ENCODE peak calls at places on chromosome 19, in ten cellular contexts. T is body of pancreas, K is left ventricle myocardium inferior, H is keratinocyte, Y is IMR-90, X is transverse colon, S is endodermal cell, W is fibroblast of lung, P is pancreas, F is psoas muscle. Q is an unnamed sample.

GRCh38 chr19:30752201-30752600 is 380.0 kb downstream of the ZNF536 start:
- DNase-seq in T (no peak), K (no peak), H (no peak), Y (no peak), X (no peak), S (no peak), W (no peak), P (no peak), F (no peak), Q (no peak)

GRCh38 chr19:28633223-28634030 is 579.5 kb downstream of the UQCRFS1 start:
- DNase-seq in T (peak; percentile 44), K (no peak), H (no peak), Y (peak; percentile 1), X (peak; percentile 57), S (peak; percentile 90), W (peak; percentile 49), P (no peak), F (peak; percentile 58), Q (peak; percentile 6)

GRCh38 chr19:18616023-18616422 is 3.4 kb downstream of the TMEM59L start:
- DNase-seq in T (no peak), K (no peak), H (no peak), Y (no peak), X (no peak), S (no peak), W (no peak), P (no peak), F (no peak), Q (no peak)

GRCh38 chr19:52735734-52736133 is 890 bp upstream of the ZNF611 start:
- DNase-seq in T (peak; percentile 47), K (peak; percentile 81), H (no peak), Y (no peak), X (peak; percentile 68), S (peak; percentile 95), W (peak; percentile 72), P (peak; percentile 58), F (peak; percentile 78), Q (peak; percentile 25)

GRCh38 chr19:40622773-40623075 is 21.6 kb downstream of the LTBP4 start:
- DNase-seq in T (no peak), K (no peak), H (no peak), Y (no peak), X (no peak), S (no peak), W (no peak), P (no peak), F (no peak), Q (no peak)

GRCh38 chr19:36142496-36142895 is 2.6 kb downstream of the CAPNS1 start:
- DNase-seq in T (no peak), K (no peak), H (no peak), Y (no peak), X (no peak), S (no peak), W (no peak), P (no peak), F (no peak), Q (no peak)

GRCh38 chr19:14127929-14128509 is 8.4 kb downstream of the ASF1B start:
- DNase-seq in T (no peak), K (no peak), H (no peak), Y (no peak), X (no peak), S (no peak), W (no peak), P (no peak), F (peak; percentile 82), Q (no peak)

GRCh38 chr19:38247126-38247525 is 9.0 kb downstream of the PPP1R14A start:
- DNase-seq in T (no peak), K (no peak), H (no peak), Y (no peak), X (no peak), S (no peak), W (no peak), P (no peak), F (no peak), Q (no peak)

GRCh38 chr19:42961119-42961518 is 24.1 kb upstream of the PSG7 start:
- DNase-seq in T (no peak), K (no peak), H (no peak), Y (no peak), X (no peak), S (no peak), W (no peak), P (no peak), F (no peak), Q (no peak)

GRCh38 chr19:35717665-35718344 is at the start of gene KMT2B:
- DNase-seq in T (no peak), K (no peak), H (no peak), Y (no peak), X (peak; percentile 96), S (no peak), W (no peak), P (peak; percentile 94), F (peak; percentile 98), Q (no peak)

GRCh38 chr19:10187315-10187714 is 7.4 kb downstream of the DNMT1 start:
- DNase-seq in T (no peak), K (no peak), H (no peak), Y (no peak), X (no peak), S (no peak), W (no peak), P (no peak), F (no peak), Q (no peak)

GRCh38 chr19:32255566-32256295 is 89.7 kb upstream of the ZNF507 start:
- DNase-seq in T (no peak), K (no peak), H (no peak), Y (no peak), X (no peak), S (no peak), W (no peak), P (no peak), F (no peak), Q (no peak)

GRCh38 chr19:31676271-31677004 is 327.2 kb upstream of the TSHZ3 start:
- DNase-seq in T (no peak), K (no peak), H (no peak), Y (no peak), X (no peak), S (peak; percentile 73), W (peak; percentile 22), P (no peak), F (no peak), Q (peak; percentile 26)

GRCh38 chr19:22708983-22709382 is 74.9 kb downstream of the ZNF492 start:
- DNase-seq in T (no peak), K (no peak), H (no peak), Y (no peak), X (no peak), S (no peak), W (no peak), P (no peak), F (no peak), Q (no peak)

DNA sequence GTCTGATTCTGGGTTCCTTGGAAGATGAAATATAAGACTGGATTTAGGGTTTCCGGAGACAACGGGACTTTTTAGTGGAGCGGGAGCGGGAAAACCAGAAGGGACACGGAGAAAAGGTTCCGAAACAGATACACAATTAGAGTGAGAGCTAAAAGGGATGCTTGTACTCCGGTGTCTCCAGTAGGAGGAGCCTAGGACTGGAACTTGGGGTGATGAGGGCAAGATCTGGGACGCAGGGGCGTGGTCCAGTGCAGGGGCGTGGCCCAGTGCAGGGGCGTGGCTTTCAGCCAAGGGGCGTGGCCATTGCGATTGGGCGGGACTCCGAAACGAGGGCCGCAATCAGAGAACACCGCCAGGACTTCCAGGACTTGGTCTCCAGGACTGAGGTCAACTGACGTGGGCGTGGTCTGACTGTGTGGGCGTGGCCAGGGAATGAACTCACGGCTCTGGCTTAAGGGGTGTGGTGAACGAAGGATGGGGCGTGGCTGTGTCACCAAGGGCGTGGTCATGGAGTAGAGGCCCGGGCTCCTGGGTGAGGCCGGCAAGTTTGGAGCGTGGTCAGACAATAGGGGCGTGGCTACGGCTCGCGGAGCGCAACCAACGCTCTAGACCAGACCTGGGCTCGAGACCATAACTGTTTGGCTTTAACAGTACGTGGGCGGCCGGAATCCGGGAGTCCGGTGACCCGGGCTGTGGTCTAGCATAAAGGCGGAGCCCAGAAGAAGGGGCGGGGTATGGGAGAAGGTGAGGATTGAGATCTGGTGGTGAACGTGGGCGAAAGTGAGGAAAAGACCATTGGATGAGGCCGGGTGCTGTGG is at the start of gene DKKL1:
- DNase-seq in T (peak; percentile 100), K (peak; percentile 99), H (peak; percentile 98), Y (peak; percentile 99), X (peak; percentile 99), S (peak; percentile 100), W (peak; percentile 97), P (peak; percentile 100), F (peak; percentile 99), Q (peak; percentile 82)
- TF ChIP-seq CTCF in T (peak; percentile 37), K (peak; percentile 32), H (peak; percentile 3), Y (peak; percentile 31), X (no peak), S (peak; percentile 43), W (no peak), P (no peak), F (no peak), Q (no peak)

GRCh38 chr19:13117176-13117771 is 734 bp upstream of the TRMT1 start:
- DNase-seq in T (no peak), K (no peak), H (no peak), Y (no peak), X (no peak), S (no peak), W (peak; percentile 19), P (no peak), F (no peak), Q (no peak)
- H3K27ac ChIP-seq in T (peak overlapping the region; percentile 80), K (peak overlapping the region; percentile 81), H (peak overlapping the region; percentile 84), Y (no peak overlapping the region), X (peak overlapping the region; percentile 80), S (no peak overlapping the region), W (peak overlapping the region; percentile 75), P (no peak overlapping the region), F (peak overlapping the region; percentile 79), Q (peak overlapping the region; percentile 68)

GRCh38 chr19:2782936-2783780 is at the start of gene SGTA:
- DNase-seq in T (peak; percentile 99), K (peak; percentile 98), H (peak; percentile 82), Y (peak; percentile 99), X (peak; percentile 99), S (peak; percentile 99), W (peak; percentile 99), P (peak; percentile 92), F (peak; percentile 99), Q (peak; percentile 99)
- TF ChIP-seq CTCF in T (peak; percentile 76), K (peak; percentile 60), H (peak; percentile 48), Y (peak; percentile 66), X (peak; percentile 49), S (peak; percentile 65), W (peak; percentile 53), P (peak; percentile 23), F (peak; percentile 44), Q (peak; percentile 54)

GRCh38 chr19:1169921-1170885 is 3.9 kb downstream of the SBNO2 start:
- DNase-seq in T (no peak), K (no peak), H (no peak), Y (peak; percentile 83), X (peak; percentile 54), S (no peak), W (peak; percentile 70), P (peak; percentile 66), F (peak; percentile 68), Q (no peak)

GRCh38 chr19:1173160-1173844 is 766 bp downstream of the SBNO2 start:
- DNase-seq in T (no peak), K (no peak), H (no peak), Y (no peak), X (no peak), S (peak; percentile 78), W (no peak), P (peak; percentile 69), F (peak; percentile 69), Q (no peak)

GRCh38 chr19:1170938-1171754 is 2.9 kb downstream of the SBNO2 start:
- DNase-seq in T (no peak), K (no peak), H (no peak), Y (no peak), X (no peak), S (no peak), W (no peak), P (peak; percentile 68), F (peak; percentile 53), Q (no peak)

GRCh38 chr19:1172353-1173159 is 1.5 kb downstream of the SBNO2 start:
- DNase-seq in T (peak; percentile 65), K (no peak), H (no peak), Y (peak; percentile 48), X (peak; percentile 76), S (no peak), W (peak; percentile 63), P (peak; percentile 77), F (peak; percentile 85), Q (peak; percentile 82)

GRCh38 chr19:1171755-1172352 is 2.2 kb downstream of the SBNO2 start:
- DNase-seq in T (no peak), K (no peak), H (no peak), Y (no peak), X (no peak), S (no peak), W (no peak), P (peak; percentile 66), F (peak; percentile 50), Q (peak; percentile 81)
- H3K27ac ChIP-seq in T (peak overlapping the region; percentile 91), K (peak overlapping the region; percentile 94), H (peak overlapping the region; percentile 64), Y (peak overlapping the region; percentile 99), X (peak overlapping the region; percentile 95), S (no peak overlapping the region), W (peak overlapping the region; percentile 91), P (peak overlapping the region; percentile 48), F (peak overlapping the region; percentile 92), Q (peak overlapping the region; percentile 94)